ENCODE peak calls at places on chromosomes 5 and 9, in four cellular contexts. H is body of pancreas; D is HT-29; P is activated naive CD4-positive, alpha-beta T cell. L is an unnamed sample.

GRCh38 chr9:35756275-35756742 is 2.2 kb upstream of the MSMP start:
- DNase-seq in H (peak; percentile 76), D (no peak), P (peak; percentile 73), L (no peak)

GRCh38 chr5:166488560-166488959 is 1802.9 kb upstream of the WWC1 start:
- DNase-seq in H (no peak), D (no peak), P (no peak), L (no peak)

GRCh38 chr5:125376059-125376641 is 629.7 kb upstream of the ZNF608 start:
- DNase-seq in H (no peak), D (no peak), P (no peak), L (no peak)

GRCh38 chr5:44365351-44365750 is 23.9 kb downstream of the FGF10 start:
- DNase-seq in H (no peak), D (no peak), P (no peak), L (no peak)

GRCh38 chr9:125564641-125565040 is 142.4 kb downstream of the MAPKAP1 start:
- DNase-seq in H (no peak), D (no peak), P (no peak), L (no peak)

GRCh38 chr9:134390537-134390936 is 64.3 kb downstream of the RXRA start:
- DNase-seq in H (no peak), D (no peak), P (peak; percentile 40), L (no peak)

GRCh38 chr5:78984020-78984610 is 995 bp downstream of the ARSB start:
- DNase-seq in H (no peak), D (peak; percentile 45), P (no peak), L (no peak)

GRCh38 chr9:123645762-123646161 is 284.2 kb downstream of the DENND1A start:
- DNase-seq in H (no peak), D (no peak), P (no peak), L (no peak)

GRCh38 chr9:126459126-126459525 is 132.5 kb downstream of the MVB12B start:
- DNase-seq in H (no peak), D (no peak), P (no peak), L (no peak)

GRCh38 chr9:131266301-131267229 is 9.7 kb downstream of the FAM78A start:
- DNase-seq in H (no peak), D (no peak), P (peak; percentile 29), L (no peak)

GRCh38 chr9:104961238-104961637 is 33.3 kb upstream of the ABCA1 start:
- DNase-seq in H (no peak), D (peak; percentile 77), P (peak; percentile 18), L (no peak)

GRCh38 chr9:107983762-107984161 is 494.2 kb upstream of the KLF4 start:
- DNase-seq in H (no peak), D (no peak), P (no peak), L (no peak)

GRCh38 chr9:131145245-131145644 is 19.9 kb downstream of the NUP214 start:
- DNase-seq in H (no peak), D (no peak), P (no peak), L (no peak)

L was measured in COR-L47.